ENCODE peak calls at places on chromosomes 12 and 14, in five cellular contexts. One of them, this sample, is unnamed.
A peak's percentile ranks its signal among the peaks of the same experiment; 100 is the strongest.

GRCh38 chr14:50772361-50772760 is 58.6 kb downstream of the NIN start:
- DNase-seq in heart left ventricle: no peak
- DNase-seq in A549: no peak
- DNase-seq in CD4-positive, alpha-beta memory T cell: no peak
- DNase-seq in stomach: no peak
- DNase-seq in this sample: no peak

GRCh38 chr12:68919581-68920239 is 13.3 kb downstream of the CPM start:
- DNase-seq in heart left ventricle: no peak
- DNase-seq in A549: no peak
- DNase-seq in CD4-positive, alpha-beta memory T cell: no peak
- DNase-seq in stomach: no peak
- DNase-seq in this sample: no peak

GRCh38 chr14:75811862-75812505 is 150.9 kb downstream of the TTLL5 start:
- DNase-seq in heart left ventricle: no peak
- DNase-seq in A549: no peak
- DNase-seq in CD4-positive, alpha-beta memory T cell: no peak
- DNase-seq in stomach: no peak
- DNase-seq in this sample: no peak

GRCh38 chr12:3295648-3296408 is 195.2 kb upstream of the PRMT8 start:
- DNase-seq in heart left ventricle: peak; percentile 58
- DNase-seq in A549: no peak
- DNase-seq in CD4-positive, alpha-beta memory T cell: no peak
- DNase-seq in stomach: peak; percentile 29
- DNase-seq in this sample: no peak

GRCh38 chr14:34711169-34711568 is 3.2 kb downstream of the CFL2 start:
- DNase-seq in heart left ventricle: no peak
- DNase-seq in A549: peak; percentile 48
- DNase-seq in CD4-positive, alpha-beta memory T cell: no peak
- DNase-seq in stomach: no peak
- DNase-seq in this sample: no peak

GRCh38 chr12:117685115-117685926 is 283.5 kb downstream of the KSR2 start:
- DNase-seq in heart left ventricle: no peak
- DNase-seq in A549: peak; percentile 96
- DNase-seq in CD4-positive, alpha-beta memory T cell: no peak
- DNase-seq in stomach: no peak
- DNase-seq in this sample: no peak

GRCh38 chr12:66083766-66084165 is 46.8 kb downstream of the LLPH start:
- DNase-seq in heart left ventricle: no peak
- DNase-seq in A549: no peak
- DNase-seq in CD4-positive, alpha-beta memory T cell: no peak
- DNase-seq in stomach: no peak
- DNase-seq in this sample: no peak

GRCh38 chr14:98695809-98696208 is 576.2 kb downstream of the BCL11B start:
- DNase-seq in heart left ventricle: no peak
- DNase-seq in A549: no peak
- DNase-seq in CD4-positive, alpha-beta memory T cell: no peak
- DNase-seq in stomach: no peak
- DNase-seq in this sample: no peak

GRCh38 chr12:124188561-124189405 is 106.1 kb upstream of the RFLNA start:
- DNase-seq in heart left ventricle: no peak
- DNase-seq in A549: no peak
- DNase-seq in CD4-positive, alpha-beta memory T cell: no peak
- DNase-seq in stomach: no peak
- DNase-seq in this sample: no peak

GRCh38 chr14:51759950-51760349 is 100.5 kb upstream of the GNG2 start:
- DNase-seq in heart left ventricle: no peak
- DNase-seq in A549: no peak
- DNase-seq in CD4-positive, alpha-beta memory T cell: no peak
- DNase-seq in stomach: no peak
- DNase-seq in this sample: peak; percentile 63

GRCh38 chr12:2640281-2640680 is 154.5 kb upstream of the FKBP4 start:
- DNase-seq in heart left ventricle: no peak
- DNase-seq in A549: peak; percentile 29
- DNase-seq in CD4-positive, alpha-beta memory T cell: no peak
- DNase-seq in stomach: no peak
- DNase-seq in this sample: no peak

GRCh38 chr14:68018598-68018997 is 199.0 kb downstream of the RAD51B start:
- DNase-seq in heart left ventricle: no peak
- DNase-seq in A549: no peak
- DNase-seq in CD4-positive, alpha-beta memory T cell: no peak
- DNase-seq in stomach: no peak
- DNase-seq in this sample: no peak

GRCh38 chr14:22656945-22657711 is 13.0 kb upstream of the OR6J1 start:
- DNase-seq in heart left ventricle: no peak
- DNase-seq in A549: no peak
- DNase-seq in CD4-positive, alpha-beta memory T cell: no peak
- DNase-seq in stomach: no peak
- DNase-seq in this sample: no peak

GRCh38 chr12:54631988-54632728 is 2.5 kb downstream of the LACRT start:
- DNase-seq in heart left ventricle: no peak
- DNase-seq in A549: no peak
- DNase-seq in CD4-positive, alpha-beta memory T cell: no peak
- DNase-seq in stomach: peak; percentile 68
- DNase-seq in this sample: no peak

GRCh38 chr14:68784298-68784910 is 8.5 kb downstream of the ZFP36L1 start:
- DNase-seq in heart left ventricle: peak; percentile 30
- DNase-seq in A549: peak; percentile 97
- DNase-seq in CD4-positive, alpha-beta memory T cell: no peak
- DNase-seq in stomach: peak; percentile 81
- DNase-seq in this sample: no peak

GRCh38 chr14:65044596-65044959 is 57.7 kb downstream of the MAX start:
- DNase-seq in heart left ventricle: no peak
- DNase-seq in A549: no peak
- DNase-seq in CD4-positive, alpha-beta memory T cell: no peak
- DNase-seq in stomach: no peak
- DNase-seq in this sample: peak; percentile 74

GRCh38 chr14:80638620-80639215 is 302.8 kb downstream of the CEP128 start:
- DNase-seq in heart left ventricle: no peak
- DNase-seq in A549: peak; percentile 89
- DNase-seq in CD4-positive, alpha-beta memory T cell: no peak
- DNase-seq in stomach: no peak
- DNase-seq in this sample: no peak

GRCh38 chr14:74126315-74126714 is 41.6 kb downstream of the LIN52 start:
- DNase-seq in heart left ventricle: no peak
- DNase-seq in A549: no peak
- DNase-seq in CD4-positive, alpha-beta memory T cell: no peak
- DNase-seq in stomach: no peak
- DNase-seq in this sample: no peak

GRCh38 chr12:27291862-27292261 is 40.8 kb upstream of the BMAL2 start:
- DNase-seq in heart left ventricle: no peak
- DNase-seq in A549: no peak
- DNase-seq in CD4-positive, alpha-beta memory T cell: no peak
- DNase-seq in stomach: no peak
- DNase-seq in this sample: no peak

GRCh38 chr12:115866909-115867525 is 410.5 kb downstream of the MED13L start:
- DNase-seq in heart left ventricle: no peak
- DNase-seq in A549: peak; percentile 55
- DNase-seq in CD4-positive, alpha-beta memory T cell: no peak
- DNase-seq in stomach: no peak
- DNase-seq in this sample: no peak

GRCh38 chr12:49550853-49551252 is 12.0 kb downstream of the KCNH3 start:
- DNase-seq in heart left ventricle: no peak
- DNase-seq in A549: no peak
- DNase-seq in CD4-positive, alpha-beta memory T cell: no peak
- DNase-seq in stomach: no peak
- DNase-seq in this sample: peak; percentile 31

GRCh38 chr14:36028218-36028617 is 148.3 kb downstream of the PTCSC3 start:
- DNase-seq in heart left ventricle: no peak
- DNase-seq in A549: peak; percentile 11
- DNase-seq in CD4-positive, alpha-beta memory T cell: no peak
- DNase-seq in stomach: no peak
- DNase-seq in this sample: no peak

GRCh38 chr12:72540811-72541210 is 268.6 kb downstream of the TRHDE start:
- DNase-seq in heart left ventricle: no peak
- DNase-seq in A549: no peak
- DNase-seq in CD4-positive, alpha-beta memory T cell: no peak
- DNase-seq in stomach: no peak
- DNase-seq in this sample: no peak

GRCh38 chr14:56590535-56590951 is 10.9 kb downstream of the TMEM260 start:
- DNase-seq in heart left ventricle: no peak
- DNase-seq in A549: no peak
- DNase-seq in CD4-positive, alpha-beta memory T cell: no peak
- DNase-seq in stomach: no peak
- DNase-seq in this sample: no peak

GRCh38 chr14:100106260-100106659 is 41.0 kb downstream of the EVL start:
- DNase-seq in heart left ventricle: no peak
- DNase-seq in A549: no peak
- DNase-seq in CD4-positive, alpha-beta memory T cell: peak; percentile 59
- DNase-seq in stomach: no peak
- DNase-seq in this sample: no peak

GRCh38 chr14:43141636-43142191 is 1365.4 kb downstream of the FSCB start:
- DNase-seq in heart left ventricle: no peak
- DNase-seq in A549: no peak
- DNase-seq in CD4-positive, alpha-beta memory T cell: no peak
- DNase-seq in stomach: no peak
- DNase-seq in this sample: no peak

GRCh38 chr12:25833657-25834056 is 124.8 kb upstream of the RASSF8 start:
- DNase-seq in heart left ventricle: no peak
- DNase-seq in A549: no peak
- DNase-seq in CD4-positive, alpha-beta memory T cell: no peak
- DNase-seq in stomach: no peak
- DNase-seq in this sample: no peak

GRCh38 chr12:39958377-39958776 is 147.5 kb downstream of the SLC2A13 start:
- DNase-seq in heart left ventricle: no peak
- DNase-seq in A549: peak; percentile 7
- DNase-seq in CD4-positive, alpha-beta memory T cell: no peak
- DNase-seq in stomach: no peak
- DNase-seq in this sample: no peak

GRCh38 chr12:6267007-6267721 is 43.3 kb upstream of the PLEKHG6 start:
- DNase-seq in heart left ventricle: no peak
- DNase-seq in A549: no peak
- DNase-seq in CD4-positive, alpha-beta memory T cell: no peak
- DNase-seq in stomach: no peak
- DNase-seq in this sample: no peak

GRCh38 chr14:61350427-61350826 is 29.0 kb downstream of the PRKCH start:
- DNase-seq in heart left ventricle: no peak
- DNase-seq in A549: no peak
- DNase-seq in CD4-positive, alpha-beta memory T cell: no peak
- DNase-seq in stomach: no peak
- DNase-seq in this sample: no peak

GRCh38 chr12:49294804-49295086 is 202 bp upstream of the PRPH start:
- DNase-seq in heart left ventricle: no peak
- DNase-seq in A549: no peak
- DNase-seq in CD4-positive, alpha-beta memory T cell: no peak
- DNase-seq in stomach: no peak
- DNase-seq in this sample: no peak

GRCh38 chr14:96538663-96539317 is 36.6 kb downstream of the PAPOLA start:
- DNase-seq in heart left ventricle: no peak
- DNase-seq in A549: peak; percentile 38
- DNase-seq in CD4-positive, alpha-beta memory T cell: no peak
- DNase-seq in stomach: no peak
- DNase-seq in this sample: no peak

GRCh38 chr14:36676236-36676635 is 14.6 kb downstream of the PAX9 start:
- DNase-seq in heart left ventricle: no peak
- DNase-seq in A549: no peak
- DNase-seq in CD4-positive, alpha-beta memory T cell: no peak
- DNase-seq in stomach: no peak
- DNase-seq in this sample: no peak

GRCh38 chr12:115213538-115213961 is 529.6 kb upstream of the TBX3 start:
- DNase-seq in heart left ventricle: peak; percentile 56
- DNase-seq in A549: no peak
- DNase-seq in CD4-positive, alpha-beta memory T cell: no peak
- DNase-seq in stomach: no peak
- DNase-seq in this sample: no peak

GRCh38 chr12:47985596-47986265 is 18.5 kb downstream of the COL2A1 start:
- DNase-seq in heart left ventricle: no peak
- DNase-seq in A549: no peak
- DNase-seq in CD4-positive, alpha-beta memory T cell: no peak
- DNase-seq in stomach: no peak
- DNase-seq in this sample: no peak

GRCh38 chr14:93122820-93123219 is 7.1 kb upstream of the ITPK1 start:
- DNase-seq in heart left ventricle: no peak
- DNase-seq in A549: no peak
- DNase-seq in CD4-positive, alpha-beta memory T cell: no peak
- DNase-seq in stomach: no peak
- DNase-seq in this sample: no peak

GRCh38 chr12:100995201-100995600 is 200.6 kb downstream of the ANO4 start:
- DNase-seq in heart left ventricle: no peak
- DNase-seq in A549: no peak
- DNase-seq in CD4-positive, alpha-beta memory T cell: no peak
- DNase-seq in stomach: no peak
- DNase-seq in this sample: no peak

GRCh38 chr14:93148979-93149378 is 33.3 kb upstream of the ITPK1 start:
- DNase-seq in heart left ventricle: no peak
- DNase-seq in A549: no peak
- DNase-seq in CD4-positive, alpha-beta memory T cell: no peak
- DNase-seq in stomach: no peak
- DNase-seq in this sample: peak; percentile 18

GRCh38 chr14:36293824-36294223 is 26.6 kb downstream of the MBIP start:
- DNase-seq in heart left ventricle: no peak
- DNase-seq in A549: no peak
- DNase-seq in CD4-positive, alpha-beta memory T cell: no peak
- DNase-seq in stomach: no peak
- DNase-seq in this sample: no peak

DNA sequence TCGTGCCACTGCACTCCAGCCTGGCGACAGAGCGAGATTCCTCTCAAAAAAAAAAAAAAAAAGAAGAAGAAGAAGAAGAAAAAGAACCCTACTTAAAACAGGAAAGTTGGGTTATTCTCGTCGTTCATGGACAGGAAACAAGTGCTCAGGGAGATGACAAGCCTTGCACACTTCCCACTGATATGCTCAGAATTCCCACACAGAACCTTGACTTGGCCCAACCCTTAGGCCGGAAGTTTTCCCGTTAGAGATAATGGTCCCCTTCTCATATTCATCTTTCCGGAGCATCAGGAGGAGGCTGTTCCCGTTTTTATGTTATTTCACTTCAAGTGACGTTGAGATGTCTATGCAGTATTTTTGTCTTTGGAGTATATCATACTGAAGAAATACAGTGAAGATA is 36.2 kb downstream of the APOBEC1 start:
- DNase-seq in heart left ventricle: no peak
- DNase-seq in A549: no peak
- DNase-seq in CD4-positive, alpha-beta memory T cell: no peak
- DNase-seq in stomach: no peak
- DNase-seq in this sample: no peak
- H3K9me3 ChIP-seq in heart left ventricle: no peaks in the 10 kb centered on the region
- H3K9me3 ChIP-seq in A549: no peaks in the 10 kb centered on the region
- H3K9me3 ChIP-seq in CD4-positive, alpha-beta memory T cell: no peaks in the 10 kb centered on the region
- H3K9me3 ChIP-seq in stomach: no peaks in the 10 kb centered on the region
- H3K9me3 ChIP-seq in this sample: no peaks in the 10 kb centered on the region

GRCh38 chr12:93580682-93581081 is 8.2 kb downstream of the SOCS2 start:
- DNase-seq in heart left ventricle: no peak
- DNase-seq in A549: no peak
- DNase-seq in CD4-positive, alpha-beta memory T cell: no peak
- DNase-seq in stomach: no peak
- DNase-seq in this sample: no peak
- H3K27ac ChIP-seq in heart left ventricle: no peak overlapping the region
- H3K27ac ChIP-seq in A549: no peak overlapping the region
- H3K27ac ChIP-seq in CD4-positive, alpha-beta memory T cell: no peak overlapping the region
- H3K27ac ChIP-seq in stomach: no peak overlapping the region
- H3K27ac ChIP-seq in this sample: no peak overlapping the region

GRCh38 chr14:71933026-71933587 is 878 bp downstream of the RGS6 start:
- DNase-seq in heart left ventricle: no peak
- DNase-seq in A549: no peak
- DNase-seq in CD4-positive, alpha-beta memory T cell: no peak
- DNase-seq in stomach: no peak
- DNase-seq in this sample: no peak
- H3K4me3 ChIP-seq in heart left ventricle: peak overlapping the region; percentile 56
- H3K4me3 ChIP-seq in A549: no peak overlapping the region
- H3K4me3 ChIP-seq in CD4-positive, alpha-beta memory T cell: no peak overlapping the region
- H3K4me3 ChIP-seq in stomach: peak overlapping the region; percentile 52
- H3K4me3 ChIP-seq in this sample: peak overlapping the region; percentile 27

GRCh38 chr12:34398706-34399630 is 376.7 kb downstream of the ALG10 start:
- DNase-seq in heart left ventricle: peak; percentile 6
- DNase-seq in A549: no peak
- DNase-seq in CD4-positive, alpha-beta memory T cell: no peak
- DNase-seq in stomach: peak; percentile 16
- DNase-seq in this sample: peak; percentile 8
- H3K9me3 ChIP-seq in heart left ventricle: peaks cover 2% of the 10 kb centered on the region
- H3K9me3 ChIP-seq in A549: no peaks in the 10 kb centered on the region
- H3K9me3 ChIP-seq in CD4-positive, alpha-beta memory T cell: peaks cover 8% of the 10 kb centered on the region
- H3K9me3 ChIP-seq in stomach: peaks cover 96% of the 10 kb centered on the region
- H3K9me3 ChIP-seq in this sample: no peaks in the 10 kb centered on the region

This sample was measured in left lung.